ENCODE peak calls at places on chromosomes 6 and 20, in seven cellular contexts. N is HCT116, P is H1, R is SK-N-SH, O is K562, Z is HepG2, J is GM12878. S is an unnamed sample.

GRCh38 chr6:74050921-74051320 is 354.9 kb downstream of the CD109 start:
- DNase-seq in N (no peak), O (no peak), J (no peak), Z (no peak), R (no peak), P (no peak), S (no peak)

GRCh38 chr6:42042108-42042507 is 8.2 kb upstream of the TAF8 start:
- DNase-seq in Z (no peak), O (no peak), J (no peak), N (no peak), R (no peak), P (no peak), S (no peak)

GRCh38 chr6:11586574-11586973 is 49.0 kb downstream of the TMEM170B start:
- DNase-seq in R (no peak), N (no peak), O (no peak), J (no peak), P (no peak), Z (no peak), S (no peak)

GRCh38 chr6:110083875-110084585 is 95.4 kb downstream of the WASF1 start:
- DNase-seq in R (no peak), Z (peak; percentile 53), N (no peak), P (no peak), J (no peak), O (no peak), S (no peak)

GRCh38 chr6:143740213-143740612 is 62.4 kb downstream of the PHACTR2 start:
- DNase-seq in P (no peak), J (no peak), Z (no peak), R (no peak), O (no peak), N (no peak), S (no peak)

GRCh38 chr6:130282234-130282995 is 59.7 kb upstream of the SAMD3 start:
- DNase-seq in O (peak; percentile 36), Z (peak; percentile 9), P (no peak), R (peak; percentile 1), J (no peak), N (peak; percentile 10), S (peak; percentile 60)

GRCh38 chr20:52104546-52105044 is 87.0 kb downstream of the ZFP64 start:
- DNase-seq in N (no peak), Z (no peak), O (no peak), R (peak; percentile 46), P (peak; percentile 86), J (no peak), S (no peak)

GRCh38 chr20:22963581-22963980 is 71.5 kb upstream of the SSTR4 start:
- DNase-seq in N (no peak), R (no peak), O (no peak), P (no peak), Z (no peak), J (no peak), S (no peak)

GRCh38 chr20:22654243-22654642 is 69.9 kb upstream of the FOXA2 start:
- DNase-seq in J (no peak), O (no peak), N (no peak), R (no peak), P (no peak), Z (no peak), S (no peak)

GRCh38 chr6:100568255-100568654 is 103.5 kb upstream of the SIM1 start:
- DNase-seq in O (no peak), Z (no peak), N (no peak), J (no peak), R (no peak), P (no peak), S (no peak)

DNA sequence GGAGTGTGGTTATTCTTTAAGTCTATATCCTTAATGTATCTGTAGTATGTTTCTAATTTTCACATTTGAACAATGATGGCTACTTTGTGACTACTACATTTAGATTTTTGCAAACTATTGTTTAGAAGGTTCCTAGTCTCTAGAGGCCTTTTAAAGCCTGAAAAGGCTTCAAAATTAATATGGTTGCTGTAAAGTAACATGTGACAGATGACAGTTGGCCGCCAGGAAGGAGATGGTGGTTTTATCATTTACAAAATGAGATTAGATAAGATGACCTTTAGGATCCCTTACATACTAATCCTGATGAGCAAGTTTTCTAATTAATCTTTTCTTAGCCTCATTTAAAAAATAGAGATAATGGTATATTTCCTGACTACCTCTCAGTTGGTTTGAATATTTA is 18.8 kb downstream of the SCAF8 start:
- DNase-seq in N (no peak), P (no peak), J (no peak), Z (no peak), R (no peak), O (no peak), S (no peak)
- TF ChIP-seq JUND in N (no peak), P (no peak), J (no peak), Z (no peak), R (no peak), O (no peak), S (no peak)

DNA sequence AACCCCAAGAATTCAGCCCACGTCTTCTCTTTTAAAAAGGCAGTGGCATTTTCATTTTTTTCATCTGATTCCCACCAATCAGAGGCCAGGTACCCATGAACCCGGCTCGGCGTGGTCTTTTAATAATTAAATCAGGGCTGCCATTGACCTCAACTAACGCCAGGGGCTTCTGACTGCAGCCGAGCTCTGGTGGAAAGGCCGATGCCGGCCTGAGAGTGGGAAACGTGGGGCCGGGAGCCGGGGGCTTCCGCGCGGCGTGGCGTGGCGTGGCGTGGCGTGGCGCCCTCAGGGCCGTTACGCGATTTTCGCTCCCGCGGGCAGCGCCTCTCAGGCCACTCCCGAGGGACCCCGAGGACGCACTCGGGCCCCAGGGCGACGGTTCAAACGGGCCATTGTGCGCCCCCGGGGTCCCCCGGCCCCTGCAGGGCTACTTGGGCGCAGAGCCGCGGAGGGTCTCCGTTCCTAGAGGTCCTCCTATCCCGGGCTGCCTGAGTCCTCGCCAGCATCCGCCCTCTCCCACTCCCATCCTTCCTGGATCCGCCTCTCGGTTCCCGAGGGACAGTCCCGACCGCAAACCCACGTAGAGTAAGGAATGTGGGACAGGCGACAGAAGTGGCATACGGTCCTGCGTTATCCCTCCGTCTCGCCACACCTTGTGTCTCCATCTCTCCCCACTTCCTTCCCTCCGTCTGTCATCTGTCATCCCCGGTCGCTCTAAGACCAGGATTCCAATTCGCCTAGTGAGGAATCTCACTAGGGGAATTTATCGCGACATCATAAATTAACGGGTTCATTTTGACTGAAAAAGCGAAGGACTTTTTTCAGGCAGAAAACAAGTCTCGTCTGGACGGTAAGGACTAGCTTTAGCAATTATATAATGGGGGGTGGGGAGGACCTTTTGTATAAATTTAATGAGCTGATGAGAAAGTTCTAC is 876 bp upstream of the TBPL1 start:
- DNase-seq in N (peak; percentile 49), J (no peak), O (peak; percentile 68), Z (peak; percentile 77), P (peak; percentile 76), R (peak; percentile 78), S (peak; percentile 26)
- TF ChIP-seq JUND in N (no peak), J (no peak), O (no peak), Z (no peak), P (no peak), R (no peak), S (no peak)

DNA sequence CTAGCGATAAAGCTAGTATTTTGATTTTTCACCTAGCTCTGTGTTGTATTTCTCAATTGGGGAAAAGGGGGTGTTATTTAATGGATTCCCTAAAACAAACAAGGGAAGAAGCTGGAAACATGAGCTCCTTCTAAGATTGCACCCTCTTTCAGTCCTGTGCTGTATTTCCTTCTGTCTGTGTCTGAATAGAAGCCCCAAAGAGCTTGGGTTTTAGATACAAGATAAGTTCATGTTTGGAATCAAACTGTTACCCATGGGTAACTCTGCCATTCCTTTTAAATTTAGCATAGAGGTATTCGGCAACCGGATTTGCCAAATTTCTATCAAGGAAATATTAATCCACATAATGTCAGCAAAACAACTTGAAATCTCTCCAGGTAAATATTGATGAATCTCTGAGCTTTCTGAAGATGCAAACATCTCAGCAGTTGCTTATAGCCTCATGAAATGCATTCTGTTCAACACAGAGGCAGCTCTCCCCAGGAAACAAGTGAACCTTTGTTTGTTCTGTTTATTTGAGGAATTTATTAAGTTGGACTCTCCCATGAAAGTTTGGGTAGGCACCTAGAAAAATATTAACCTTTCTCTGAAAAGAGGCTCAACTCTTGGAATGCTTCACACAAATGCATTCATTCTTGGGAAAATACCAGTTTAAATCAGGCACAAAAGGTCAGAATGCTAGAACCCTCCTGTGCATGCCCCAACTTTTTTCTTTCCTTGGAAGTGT is 9.9 kb upstream of the SCGN start:
- DNase-seq in J (no peak), R (no peak), N (no peak), P (no peak), Z (peak; percentile 96), O (no peak), S (no peak)
- TF ChIP-seq JUND in J (no peak), R (no peak), N (no peak), P (no peak), Z (no peak), O (no peak), S (no peak)

DNA sequence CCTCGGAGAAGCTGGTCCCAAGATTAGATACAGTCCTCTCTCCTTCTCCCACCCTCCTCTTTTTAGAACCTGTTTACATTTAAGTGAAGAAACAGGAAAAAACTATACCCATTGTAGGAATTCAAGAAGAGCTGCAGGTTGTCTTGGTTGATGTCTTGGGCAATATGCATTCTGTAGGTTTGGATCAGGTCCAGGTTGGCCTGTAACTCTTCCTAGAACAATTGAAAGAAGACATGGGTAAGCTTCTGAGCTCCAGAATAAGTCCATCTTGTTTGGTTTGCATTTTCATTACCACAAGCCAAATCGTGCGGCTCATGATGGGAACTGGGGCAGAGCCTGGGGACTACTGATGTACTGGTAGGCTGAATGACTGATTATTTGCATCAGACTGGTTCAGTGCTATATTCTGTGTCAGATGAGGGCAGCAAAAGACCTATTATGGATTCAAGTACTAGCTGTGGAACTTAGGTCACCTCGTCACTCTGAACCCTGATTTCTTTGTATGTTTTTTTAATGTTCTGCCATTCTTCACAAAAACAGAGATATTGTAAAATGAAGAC is 20.3 kb upstream of the SLA2 start:
- DNase-seq in R (no peak), N (no peak), J (no peak), P (no peak), Z (peak; percentile 43), O (peak; percentile 40), S (no peak)
- TF ChIP-seq JUND in R (no peak), N (no peak), J (no peak), P (no peak), Z (no peak), O (no peak), S (no peak)

S was measured in T47D.